ENCODE peak calls at places on chromosome 21, in five cellular contexts. One of them, this sample, is unnamed.

GRCh38 chr21:37220981-37221664 is 46.0 kb downstream of the VPS26C start:
- DNase-seq in GM12864: peak
- DNase-seq in LoVo: peak
- DNase-seq in GM12892: peak
- DNase-seq in B cell: peak
- DNase-seq in this sample: peak

GRCh38 chr21:38170283-38170682 is 86.5 kb upstream of the KCNJ15 start:
- DNase-seq in GM12864: no peak
- DNase-seq in LoVo: no peak
- DNase-seq in GM12892: no peak
- DNase-seq in B cell: no peak
- DNase-seq in this sample: no peak

GRCh38 chr21:32726742-32727477 is 903 bp downstream of the SYNJ1 start:
- DNase-seq in B cell: no peak
- DNase-seq in GM12864: no peak
- DNase-seq in GM12892: no peak
- DNase-seq in LoVo: peak
- DNase-seq in this sample: peak

GRCh38 chr21:45363921-45364463 is 41.0 kb upstream of the COL18A1 start:
- DNase-seq in LoVo: peak
- DNase-seq in B cell: no peak
- DNase-seq in GM12864: peak
- DNase-seq in GM12892: peak
- DNase-seq in this sample: no peak

GRCh38 chr21:29654203-29654602 is 285.6 kb downstream of the GRIK1 start:
- DNase-seq in LoVo: no peak
- DNase-seq in GM12892: no peak
- DNase-seq in GM12864: no peak
- DNase-seq in B cell: no peak
- DNase-seq in this sample: no peak

GRCh38 chr21:35508389-35508888 is 459.3 kb upstream of the RUNX1 start:
- DNase-seq in GM12864: no peak
- DNase-seq in B cell: no peak
- DNase-seq in LoVo: peak
- DNase-seq in GM12892: no peak
- DNase-seq in this sample: no peak

GRCh38 chr21:28971171-28971570 is 21.5 kb downstream of the LTN1 start:
- DNase-seq in LoVo: no peak
- DNase-seq in GM12864: no peak
- DNase-seq in B cell: no peak
- DNase-seq in GM12892: no peak
- DNase-seq in this sample: no peak

GRCh38 chr21:34639250-34639649 is 24.3 kb upstream of the RCAN1 start:
- DNase-seq in B cell: no peak
- DNase-seq in GM12892: no peak
- DNase-seq in LoVo: no peak
- DNase-seq in GM12864: no peak
- DNase-seq in this sample: no peak

GRCh38 chr21:31885146-31885545 is 12.3 kb downstream of the HUNK start:
- DNase-seq in GM12864: no peak
- DNase-seq in B cell: no peak
- DNase-seq in LoVo: no peak
- DNase-seq in GM12892: no peak
- DNase-seq in this sample: no peak

This sample was measured in germinal center.